ENCODE peak calls at places on chromosomes 11 and 22, in ten cellular contexts. E is sigmoid colon, G is suprapubic skin, O is right lobe of liver, U is NB4, M is H54, P is IMR-90, H is prostate gland, X is A549, R is esophagus muscularis mucosa. Q is an unnamed sample.

GRCh38 chr11:3631331-3631730 is 10.5 kb downstream of the ART5 start:
- DNase-seq in E (no peak), G (no peak), O (no peak), U (no peak), M (no peak), P (no peak), H (no peak), X (no peak), R (no peak), Q (no peak)

GRCh38 chr11:91560434-91560833 is 664.2 kb upstream of the FAT3 start:
- DNase-seq in E (no peak), G (no peak), O (no peak), U (no peak), M (no peak), P (no peak), H (no peak), X (no peak), R (no peak), Q (no peak)

GRCh38 chr22:26550498-26551033 is 38.3 kb upstream of the TFIP11 start:
- DNase-seq in E (no peak), G (no peak), O (peak), U (no peak), M (peak), P (peak), H (no peak), X (no peak), R (no peak), Q (no peak)

GRCh38 chr11:1628506-1629325 is 859 bp upstream of the KRTAP5-5 start:
- DNase-seq in E (peak), G (no peak), O (no peak), U (peak), M (peak), P (peak), H (no peak), X (peak), R (no peak), Q (no peak)

GRCh38 chr11:1051356-1052132 is 15.0 kb upstream of the MUC6 start:
- DNase-seq in E (peak), G (no peak), O (no peak), U (no peak), M (no peak), P (no peak), H (no peak), X (no peak), R (no peak), Q (no peak)

GRCh38 chr22:19886605-19887250 is 32.1 kb upstream of the GNB1L start:
- DNase-seq in E (no peak), G (no peak), O (no peak), U (peak), M (no peak), P (peak), H (no peak), X (no peak), R (no peak), Q (no peak)

GRCh38 chr22:21940521-21940920 is 12.1 kb downstream of the PPM1F start:
- DNase-seq in E (no peak), G (no peak), O (no peak), U (peak), M (no peak), P (no peak), H (no peak), X (no peak), R (no peak), Q (no peak)

GRCh38 chr11:76361365-76361764 is 19.6 kb downstream of the THAP12 start:
- DNase-seq in E (no peak), G (no peak), O (no peak), U (no peak), M (no peak), P (no peak), H (no peak), X (no peak), R (no peak), Q (no peak)

GRCh38 chr11:82906931-82907330 is 5.4 kb downstream of the DDIAS start:
- DNase-seq in E (no peak), G (no peak), O (no peak), U (no peak), M (no peak), P (no peak), H (no peak), X (no peak), R (no peak), Q (no peak)

GRCh38 chr22:29265929-29266328 is 1.9 kb downstream of the RHBDD3 start:
- DNase-seq in E (no peak), G (no peak), O (no peak), U (no peak), M (no peak), P (no peak), H (no peak), X (no peak), R (no peak), Q (no peak)

GRCh38 chr11:38818720-38819119 is 2220.7 kb upstream of the RAG2 start:
- DNase-seq in E (no peak), G (no peak), O (no peak), U (no peak), M (no peak), P (peak), H (no peak), X (no peak), R (no peak), Q (no peak)

GRCh38 chr11:110295487-110296225 is 758 bp downstream of the RDX start:
- DNase-seq in E (peak), G (peak), O (peak), U (peak), M (no peak), P (peak), H (peak), X (peak), R (no peak), Q (peak)
- TF ChIP-seq POLR2A in E (no peak), G (no peak), O (no peak), U (no peak), M (no peak), P (no peak), H (no peak), X (no peak), R (no peak), Q (no peak)

DNA sequence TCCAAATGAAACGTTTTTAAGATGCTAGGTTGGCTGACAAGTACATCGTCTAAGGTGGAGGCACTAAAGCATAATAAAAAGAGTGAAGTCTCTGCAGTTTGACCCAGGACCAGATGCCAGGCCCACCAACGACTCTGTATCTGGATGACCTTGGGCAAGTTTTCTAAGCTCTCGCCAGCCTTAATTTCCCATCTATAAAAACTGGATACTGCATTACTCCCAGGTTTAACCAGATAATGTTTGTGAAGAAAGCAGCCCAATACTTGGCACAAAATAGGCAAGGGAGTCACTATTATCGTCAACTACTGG is 49.0 kb downstream of the FAM83F start:
- DNase-seq in E (no peak), G (no peak), O (no peak), U (no peak), M (no peak), P (no peak), H (no peak), X (no peak), R (no peak), Q (no peak)
- TF ChIP-seq POLR2A in E (no peak), G (no peak), O (no peak), U (no peak), M (no peak), P (no peak), H (no peak), X (no peak), R (no peak), Q (no peak)

GRCh38 chr22:17159504-17159951 is 451 bp upstream of the HDHD5 start:
- DNase-seq in E (peak), G (no peak), O (peak), U (peak), M (no peak), P (peak), H (peak), X (peak), R (no peak), Q (peak)
- TF ChIP-seq POLR2A in E (no peak), G (no peak), O (no peak), U (no peak), M (no peak), P (no peak), H (no peak), X (no peak), R (no peak), Q (no peak)

DNA sequence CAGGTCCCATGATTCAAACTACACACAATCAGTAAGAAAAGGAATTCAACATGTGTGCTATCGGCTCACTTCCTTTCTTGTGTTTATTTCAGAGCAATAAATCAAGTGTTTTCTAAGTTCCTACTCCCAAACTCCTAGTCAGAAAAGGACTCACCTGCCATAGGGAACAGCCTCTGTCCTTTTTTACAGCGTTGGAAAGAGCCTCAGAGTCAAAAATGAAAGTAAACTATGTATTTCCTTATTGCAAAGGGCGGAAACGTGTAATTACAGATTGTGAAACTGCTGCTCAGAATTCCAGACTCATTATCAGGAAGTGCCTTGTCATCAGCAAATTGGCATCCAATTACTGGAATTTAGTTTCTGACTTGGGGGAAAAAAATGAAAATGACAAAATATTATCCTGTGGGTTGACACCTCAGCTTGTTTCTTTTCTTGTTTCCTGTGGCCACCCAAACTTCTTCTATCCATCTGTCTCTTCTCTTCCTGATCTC is at the start of gene CASP4:
- DNase-seq in E (no peak), G (no peak), O (no peak), U (peak), M (no peak), P (peak), H (peak), X (peak), R (no peak), Q (peak)
- TF ChIP-seq POLR2A in E (peak), G (no peak), O (peak), U (peak), M (no peak), P (peak), H (no peak), X (no peak), R (no peak), Q (no peak)

GRCh38 chr22:38107692-38108515 is 2.6 kb downstream of the BAIAP2L2 start:
- DNase-seq in E (no peak), G (no peak), O (peak), U (no peak), M (no peak), P (no peak), H (no peak), X (peak), R (no peak), Q (no peak)
- TF ChIP-seq POLR2A in E (no peak), G (no peak), O (no peak), U (no peak), M (no peak), P (no peak), H (no peak), X (no peak), R (no peak), Q (no peak)

GRCh38 chr11:131600591-131600990 is 230.2 kb downstream of the NTM start:
- DNase-seq in E (no peak), G (no peak), O (no peak), U (no peak), M (no peak), P (no peak), H (no peak), X (no peak), R (no peak), Q (no peak)
- TF ChIP-seq POLR2A in E (no peak), G (no peak), O (no peak), U (no peak), M (no peak), P (no peak), H (no peak), X (no peak), R (no peak), Q (no peak)

GRCh38 chr22:38656256-38657148 is at the start of the genes CBY1 and FAM227A:
- DNase-seq in E (peak), G (peak), O (peak), U (peak), M (peak), P (peak), H (peak), X (peak), R (peak), Q (peak)
- TF ChIP-seq POLR2A in E (peak), G (no peak), O (peak), U (peak), M (no peak), P (peak), H (peak), X (peak), R (no peak), Q (no peak)

GRCh38 chr11:122355968-122356367 is 240.0 kb upstream of the BLID start:
- DNase-seq in E (no peak), G (no peak), O (no peak), U (no peak), M (no peak), P (no peak), H (no peak), X (no peak), R (no peak), Q (no peak)

GRCh38 chr11:122363306-122363705 is 247.3 kb upstream of the BLID start:
- DNase-seq in E (no peak), G (no peak), O (no peak), U (no peak), M (no peak), P (no peak), H (no peak), X (no peak), R (no peak), Q (no peak)

GRCh38 chr11:122365545-122366380 is 249.7 kb upstream of the BLID start:
- DNase-seq in E (no peak), G (no peak), O (peak), U (no peak), M (no peak), P (no peak), H (no peak), X (no peak), R (no peak), Q (no peak)

GRCh38 chr11:122362381-122362780 is 246.4 kb upstream of the BLID start:
- DNase-seq in E (no peak), G (no peak), O (no peak), U (no peak), M (no peak), P (no peak), H (no peak), X (no peak), R (no peak), Q (no peak)

DNA sequence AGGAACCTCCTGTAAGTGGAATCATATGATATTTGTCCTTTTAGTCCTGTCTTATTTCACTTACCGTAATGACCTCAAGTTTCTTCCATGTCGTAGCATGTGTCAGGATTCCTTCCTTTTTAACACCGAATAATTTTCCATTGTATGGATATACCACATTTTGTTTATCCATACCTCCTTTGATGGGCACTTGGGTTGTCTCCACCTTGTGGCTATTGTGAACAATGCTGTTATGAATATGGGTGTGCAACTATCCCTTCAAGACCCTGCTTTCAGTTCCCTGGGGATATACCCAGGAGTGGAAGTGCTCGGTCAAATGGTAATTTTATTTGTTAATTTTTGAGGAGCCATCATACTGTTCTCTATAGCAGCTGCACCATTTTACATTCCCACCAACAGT is 244.9 kb upstream of the BLID start:
- DNase-seq in E (no peak), G (no peak), O (no peak), U (peak), M (no peak), P (no peak), H (no peak), X (no peak), R (no peak), Q (no peak)
- TF ChIP-seq POLR2A in E (no peak), G (no peak), O (no peak), U (no peak), M (no peak), P (no peak), H (no peak), X (no peak), R (no peak), Q (no peak)

DNA sequence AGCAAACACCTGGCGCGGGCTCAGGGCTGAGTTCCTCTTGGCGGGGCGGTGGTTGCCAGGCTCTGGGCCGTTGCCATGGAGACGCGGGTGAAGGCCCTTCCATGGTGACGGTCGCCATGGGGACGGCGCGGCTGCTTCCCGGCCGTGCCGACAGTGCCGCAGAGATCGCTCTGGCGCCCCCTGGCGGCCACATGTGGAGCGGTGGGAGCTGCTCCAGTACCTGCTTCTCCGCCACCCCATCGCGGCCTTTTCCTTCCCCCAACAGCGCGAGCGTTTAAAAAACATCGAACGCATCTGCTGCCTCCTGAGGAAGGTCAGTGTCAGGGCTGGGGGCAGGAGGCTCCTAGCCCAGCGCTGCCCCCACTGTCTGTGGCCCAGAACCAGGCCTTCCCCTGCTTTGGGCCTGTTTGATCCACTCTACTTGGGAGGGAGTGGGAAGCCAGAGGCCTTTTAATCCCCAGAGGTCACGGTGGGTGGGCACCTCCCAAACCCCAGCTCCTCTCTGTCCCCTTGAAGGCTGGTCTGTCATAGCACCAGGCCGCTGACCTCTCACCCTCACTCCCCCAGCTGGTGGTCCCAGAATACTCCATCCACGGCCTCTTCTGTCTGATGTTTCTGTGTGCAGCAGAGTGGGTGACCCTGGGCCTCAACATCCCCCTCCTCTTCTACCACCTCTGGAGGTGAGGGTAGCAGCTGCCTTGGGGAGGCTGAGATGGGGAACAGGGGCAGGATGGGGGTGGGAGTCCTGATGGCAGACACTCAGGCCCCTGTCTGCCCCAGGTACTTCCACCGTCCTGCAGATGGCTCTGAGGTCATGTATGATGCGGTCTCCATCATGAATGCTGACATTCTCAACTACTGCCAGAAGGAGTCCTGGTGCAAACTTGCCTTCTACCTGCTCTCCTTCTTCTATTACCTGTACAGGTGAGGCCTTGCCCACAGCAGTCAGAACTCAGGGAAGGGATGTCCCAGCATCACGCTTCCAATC is 4.8 kb downstream of the CNIH2 start:
- DNase-seq in E (peak), G (peak), O (peak), U (peak), M (peak), P (peak), H (peak), X (peak), R (peak), Q (peak)
- TF ChIP-seq POLR2A in E (no peak), G (no peak), O (no peak), U (peak), M (peak), P (peak), H (no peak), X (no peak), R (no peak), Q (no peak)

Q was measured in lower leg skin.